ENCODE peak calls at places on chromosomes 5 and 9, in five cellular contexts. T is astrocyte, I is psoas muscle, J is left ventricle myocardium inferior, R is BE2C. B is an unnamed sample.

GRCh38 chr9:128912270-128912853 is 8.4 kb upstream of the PHYHD1 start:
- DNase-seq in I (no peak), T (peak; percentile 97), J (no peak), R (no peak), B (peak; percentile 85)

GRCh38 chr9:97705354-97705950 is 8.3 kb upstream of the XPA start:
- DNase-seq in I (no peak), R (no peak), J (no peak), T (peak; percentile 74), B (no peak)

GRCh38 chr9:110126986-110127864 is 80.7 kb downstream of the C9orf152 start:
- DNase-seq in T (peak; percentile 55), J (peak; percentile 80), I (peak; percentile 65), R (no peak), B (peak; percentile 34)

GRCh38 chr9:12819436-12820185 is 44.8 kb downstream of the LURAP1L start:
- DNase-seq in R (peak; percentile 49), I (no peak), J (no peak), T (peak; percentile 22), B (peak; percentile 52)

GRCh38 chr5:100518377-100518776 is 16.8 kb upstream of the FAM174A start:
- DNase-seq in J (no peak), I (no peak), T (no peak), R (no peak), B (no peak)

GRCh38 chr5:157384971-157385709 is 74.9 kb upstream of the NIPAL4 start:
- DNase-seq in R (peak; percentile 51), J (peak; percentile 46), I (no peak), T (peak; percentile 99), B (peak; percentile 100)

GRCh38 chr5:64971538-64971937 is 202.8 kb downstream of the CWC27 start:
- DNase-seq in I (no peak), T (no peak), J (no peak), R (no peak), B (peak; percentile 34)

GRCh38 chr5:38162625-38163024 is 95.7 kb upstream of the EGFLAM start:
- DNase-seq in J (no peak), R (no peak), I (peak; percentile 77), T (no peak), B (no peak)

GRCh38 chr5:126031989-126032716 is 391.1 kb upstream of the GRAMD2B start:
- DNase-seq in J (peak; percentile 68), R (peak; percentile 39), T (peak; percentile 81), I (no peak), B (peak; percentile 2)

GRCh38 chr5:142551242-142552067 is 134.4 kb downstream of the FGF1 start:
- DNase-seq in I (no peak), J (no peak), T (no peak), R (peak; percentile 41), B (peak; percentile 20)

GRCh38 chr5:159099049-159099760 is 511 bp downstream of the EBF1 start:
- DNase-seq in T (peak; percentile 57), R (peak; percentile 67), I (peak; percentile 51), J (no peak), B (peak; percentile 59)

GRCh38 chr9:111622626-111623025 is 8.5 kb upstream of the DNAJC25 start:
- DNase-seq in J (no peak), T (peak; percentile 52), I (peak; percentile 49), R (no peak), B (peak; percentile 88)

GRCh38 chr9:108058137-108058779 is 568.7 kb upstream of the KLF4 start:
- DNase-seq in I (no peak), J (no peak), R (no peak), T (no peak), B (no peak)

GRCh38 chr5:135012033-135012588 is 21.9 kb downstream of the PITX1 start:
- DNase-seq in I (no peak), R (no peak), J (no peak), T (no peak), B (no peak)

GRCh38 chr5:157562111-157562581 is 13.4 kb downstream of the ADAM19 start:
- DNase-seq in J (peak; percentile 84), T (no peak), R (no peak), I (peak; percentile 87), B (peak; percentile 81)

GRCh38 chr5:201672-202071 is 10.4 kb downstream of the LRRC14B start:
- DNase-seq in J (no peak), R (no peak), T (no peak), I (no peak), B (no peak)

GRCh38 chr5:142982821-142983200 is 212.6 kb downstream of the ARHGAP26 start:
- DNase-seq in I (no peak), J (no peak), T (no peak), R (no peak), B (no peak)

GRCh38 chr5:136811551-136811950 is 446.2 kb upstream of the TRPC7 start:
- DNase-seq in J (no peak), T (peak; percentile 93), R (no peak), I (no peak), B (peak; percentile 81)

GRCh38 chr5:78644741-78645300 is 3.8 kb downstream of the LHFPL2 start:
- DNase-seq in R (no peak), J (no peak), T (no peak), I (no peak), B (peak; percentile 24)

GRCh38 chr9:12464910-12465512 is 228.2 kb upstream of the TYRP1 start:
- DNase-seq in I (no peak), R (peak; percentile 13), T (no peak), J (no peak), B (peak; percentile 9)

GRCh38 chr9:16559418-16560188 is 310.9 kb downstream of the BNC2 start:
- DNase-seq in R (no peak), T (no peak), J (no peak), I (no peak), B (no peak)

GRCh38 chr9:5611321-5612186 is 17.4 kb upstream of the RIC1 start:
- DNase-seq in R (no peak), I (no peak), J (no peak), T (peak; percentile 36), B (peak; percentile 58)

GRCh38 chr5:50580506-50580905 is 85.9 kb upstream of the PARP8 start:
- DNase-seq in T (no peak), I (no peak), R (no peak), J (no peak), B (no peak)

GRCh38 chr5:50582699-50583098 is 83.7 kb upstream of the PARP8 start:
- DNase-seq in J (no peak), I (no peak), T (no peak), R (no peak), B (no peak)

DNA sequence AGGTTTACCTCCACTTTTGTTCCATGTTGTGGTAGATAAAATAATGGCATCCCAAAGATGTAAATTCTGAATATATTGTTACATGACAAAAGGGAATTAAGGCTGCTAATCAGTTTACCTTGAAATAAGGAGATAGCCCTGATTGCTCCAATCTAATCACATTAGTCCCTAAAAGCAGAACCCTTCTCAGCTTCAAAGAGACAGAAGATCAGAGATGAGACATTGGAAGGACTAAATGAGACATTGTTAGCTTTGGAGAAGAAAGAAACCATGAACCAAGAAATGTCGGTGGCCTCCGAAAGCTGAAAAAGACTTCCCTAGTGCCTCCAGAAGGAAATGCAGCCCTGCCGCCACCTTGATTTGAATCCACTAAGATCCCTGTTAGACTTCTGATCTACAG is 82.8 kb upstream of the PARP8 start:
- DNase-seq in T (no peak), R (no peak), I (no peak), J (no peak), B (no peak)
- TF ChIP-seq CTCF in T (no peak), R (no peak), I (no peak), J (no peak), B (no peak)

DNA sequence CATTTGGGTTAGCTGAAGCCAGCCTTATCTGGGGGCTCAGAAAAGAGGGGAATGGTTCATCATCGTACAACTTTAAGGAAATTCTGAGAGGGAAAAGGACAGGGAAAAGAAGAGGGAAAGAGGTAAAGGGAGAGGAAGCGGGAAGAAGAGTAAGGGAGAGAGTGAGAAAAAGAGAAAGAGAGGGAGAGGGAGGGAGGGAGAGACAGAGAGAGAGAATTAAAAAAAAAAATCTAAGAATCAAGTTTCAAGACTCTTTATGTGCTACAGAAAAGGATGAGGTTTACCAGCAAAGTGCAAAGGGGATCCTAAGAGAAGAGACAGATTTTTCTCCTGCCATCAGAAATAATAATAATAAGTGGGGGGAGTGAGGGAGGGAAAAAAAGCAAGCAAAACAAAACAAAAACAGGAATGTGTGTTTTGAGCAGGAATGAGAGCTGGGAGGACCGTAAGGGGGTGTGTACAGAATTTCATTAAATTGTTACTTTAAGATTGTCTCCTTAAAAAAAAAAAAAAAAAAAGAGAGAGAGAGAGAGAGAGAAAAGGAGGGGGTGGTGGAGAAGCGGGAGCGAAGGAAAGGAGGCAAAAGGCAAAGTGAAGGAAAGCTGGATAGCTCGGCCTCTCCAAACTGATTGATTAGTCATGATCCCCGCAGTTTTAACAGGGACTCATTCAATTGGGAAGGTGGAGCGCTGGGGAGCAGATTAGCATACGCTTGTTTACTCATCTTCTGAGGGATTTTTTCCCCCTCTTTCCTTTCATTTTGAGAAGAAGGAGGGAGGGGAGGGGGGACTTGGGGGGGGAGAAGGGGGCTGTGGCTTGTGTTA is 438 bp upstream of the PAPPA start:
- DNase-seq in R (no peak), J (no peak), I (no peak), T (peak; percentile 52), B (peak; percentile 93)
- H3K4me3 ChIP-seq in R (no peak overlapping the region), J (peak overlapping the region; percentile 72), I (peak overlapping the region; percentile 68), T (no peak overlapping the region), B (peak overlapping the region; percentile 84)

DNA sequence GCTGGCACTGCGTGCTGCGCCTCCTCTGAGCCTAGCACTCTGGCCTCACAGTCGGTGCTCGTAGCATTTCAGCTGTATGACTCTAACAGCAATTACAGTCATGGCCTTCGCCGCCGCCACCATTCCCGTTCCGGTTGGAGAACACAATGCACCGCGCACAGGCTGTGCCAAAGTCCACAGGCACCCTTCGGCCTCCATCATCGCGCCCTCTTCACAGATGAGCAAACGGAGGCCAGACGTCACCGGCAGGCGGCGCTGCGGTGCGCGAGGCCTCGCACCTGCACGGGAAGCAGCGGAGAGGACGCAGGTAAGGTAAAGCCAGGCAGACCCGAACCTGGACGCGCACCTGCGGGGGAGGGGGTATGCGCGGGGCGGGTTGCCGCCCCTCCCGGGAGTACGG is 128.9 kb downstream of the BARX1 start:
- DNase-seq in R (no peak), J (no peak), T (no peak), I (no peak), B (no peak)
- TF ChIP-seq CTCF in R (no peak), J (no peak), T (no peak), I (peak; percentile 14), B (no peak)

GRCh38 chr9:99237356-99237755 is 15.3 kb downstream of the SEC61B start:
- DNase-seq in T (peak; percentile 21), R (no peak), I (no peak), J (no peak), B (no peak)

GRCh38 chr9:99235874-99236627 is 14.0 kb downstream of the SEC61B start:
- DNase-seq in T (no peak), R (no peak), J (no peak), I (no peak), B (no peak)

GRCh38 chr9:99241106-99241505 is 19.0 kb downstream of the SEC61B start:
- DNase-seq in R (no peak), I (no peak), J (no peak), T (no peak), B (no peak)

GRCh38 chr9:99239341-99240055 is 17.4 kb downstream of the SEC61B start:
- DNase-seq in R (peak; percentile 35), I (no peak), T (peak; percentile 51), J (no peak), B (peak; percentile 79)

GRCh38 chr9:99238331-99238730 is 16.2 kb downstream of the SEC61B start:
- DNase-seq in T (no peak), R (no peak), I (no peak), J (no peak), B (no peak)
- H3K4me3 ChIP-seq in T (no peak overlapping the region), R (no peak overlapping the region), I (no peak overlapping the region), J (no peak overlapping the region), B (no peak overlapping the region)

GRCh38 chr5:36751881-36752280 is 124.7 kb upstream of the NIPBL start:
- DNase-seq in J (no peak), I (no peak), T (no peak), R (no peak), B (no peak)
- TF ChIP-seq CTCF in J (no peak), I (no peak), T (no peak), R (peak; percentile 27), B (peak; percentile 12)

B was measured in AG10803.